ENCODE peak calls at places on chromosomes 4 and X, in seven cellular contexts. J, M, K, D, Z, V and O are unnamed samples.

GRCh38 chr4:73603854-73604584 is 16.2 kb downstream of the RASSF6 start:
- DNase-seq in Z (no peak), V (no peak), J (no peak), K (no peak), D (no peak), M (no peak), O (no peak)

GRCh38 chr4:152283806-152284470 is 252.0 kb downstream of the FBXW7 start:
- DNase-seq in D (no peak), J (no peak), K (no peak), M (no peak), Z (peak; percentile 66), V (no peak), O (no peak)

GRCh38 chr4:121697626-121698025 is 846 bp upstream of the ANXA5 start:
- DNase-seq in J (no peak), V (peak; percentile 62), D (no peak), K (no peak), Z (no peak), M (no peak), O (no peak)

GRCh38 chr4:168856312-168856711 is 153.7 kb downstream of the CBR4 start:
- DNase-seq in V (no peak), J (no peak), Z (peak; percentile 52), K (no peak), D (no peak), M (peak; percentile 91), O (no peak)

GRCh38 chr4:176709417-176709816 is 83.3 kb downstream of the VEGFC start:
- DNase-seq in Z (no peak), D (no peak), M (peak; percentile 32), V (no peak), K (no peak), J (no peak), O (no peak)

GRCh38 chr4:121462660-121463261 is 81.9 kb upstream of the QRFPR start:
- DNase-seq in J (peak; percentile 12), V (no peak), M (peak; percentile 72), K (no peak), D (peak; percentile 76), Z (peak; percentile 64), O (peak; percentile 46)

GRCh38 chr4:139647952-139648351 is 17.7 kb upstream of the MGST2 start:
- DNase-seq in M (no peak), V (no peak), K (no peak), D (no peak), J (no peak), Z (no peak), O (no peak)

GRCh38 chr4:184170996-184171395 is 46.7 kb downstream of the ENPP6 start:
- DNase-seq in M (peak; percentile 60), D (peak; percentile 62), K (no peak), J (peak; percentile 66), V (peak; percentile 87), Z (peak; percentile 53), O (no peak)

GRCh38 chr4:101286663-101287062 is 60.7 kb downstream of the PPP3CA start:
- DNase-seq in D (peak; percentile 8), V (no peak), J (no peak), M (no peak), Z (no peak), K (no peak), O (no peak)

GRCh38 chr4:83138979-83139378 is 24.4 kb upstream of the PLAC8 start:
- DNase-seq in J (no peak), M (no peak), K (no peak), V (no peak), Z (no peak), D (no peak), O (no peak)

GRCh38 chr4:38049545-38050170 is 89.5 kb downstream of the PTTG2 start:
- DNase-seq in D (no peak), Z (no peak), M (no peak), J (no peak), K (no peak), V (no peak), O (no peak)

GRCh38 chrX:48558270-48558669 is 16.0 kb upstream of the RBM3 start:
- DNase-seq in V (no peak), K (no peak), M (peak; percentile 73), D (no peak), Z (peak; percentile 76), J (no peak), O (no peak)